ENCODE peak calls at places on chromosome 7, in seven cellular contexts. I, H, B, C, M, K and V are unnamed samples.

GRCh38 chr7:28349637-28350036 is 62.7 kb upstream of the CREB5 start:
- DNase-seq in I (no peak), H (no peak), B (no peak), C (no peak), M (peak), K (no peak), V (no peak)

GRCh38 chr7:14800664-14801063 is 101.9 kb downstream of the DGKB start:
- DNase-seq in I (no peak), H (no peak), B (no peak), C (no peak), M (no peak), K (no peak), V (no peak)

GRCh38 chr7:125383324-125383723 is 453.7 kb upstream of the POT1 start:
- DNase-seq in I (no peak), H (no peak), B (no peak), C (no peak), M (no peak), K (no peak), V (no peak)

GRCh38 chr7:123355576-123356195 is 155.9 kb upstream of the SLC13A1 start:
- DNase-seq in I (no peak), H (no peak), B (no peak), C (no peak), M (no peak), K (no peak), V (no peak)

GRCh38 chr7:64310426-64310825 is 3.3 kb upstream of the ZNF736 start:
- DNase-seq in I (no peak), H (no peak), B (no peak), C (no peak), M (no peak), K (no peak), V (no peak)

GRCh38 chr7:149199234-149199990 is 4.1 kb downstream of the ZNF282 start:
- DNase-seq in I (no peak), H (no peak), B (no peak), C (no peak), M (no peak), K (no peak), V (no peak)

GRCh38 chr7:32275216-32275979 is 205.2 kb upstream of the PDE1C start:
- DNase-seq in I (no peak), H (no peak), B (no peak), C (no peak), M (no peak), K (no peak), V (no peak)

GRCh38 chr7:41280491-41280890 is 422.4 kb downstream of the INHBA start:
- DNase-seq in I (no peak), H (no peak), B (no peak), C (no peak), M (no peak), K (no peak), V (no peak)

GRCh38 chr7:51246258-51247245 is 70.1 kb downstream of the COBL start:
- DNase-seq in I (no peak), H (no peak), B (peak), C (peak), M (no peak), K (no peak), V (no peak)

GRCh38 chr7:104029765-104030164 is 40.3 kb upstream of the RELN start:
- DNase-seq in I (no peak), H (no peak), B (no peak), C (no peak), M (no peak), K (no peak), V (no peak)

GRCh38 chr7:81410471-81411117 is 359.3 kb downstream of the HGF start:
- DNase-seq in I (no peak), H (no peak), B (no peak), C (no peak), M (no peak), K (no peak), V (no peak)

GRCh38 chr7:65287023-65287422 is 86.6 kb upstream of the ZNF92 start:
- DNase-seq in I (no peak), H (no peak), B (no peak), C (no peak), M (no peak), K (no peak), V (no peak)

GRCh38 chr7:148402159-148402558 is 188.4 kb upstream of the C7orf33 start:
- DNase-seq in I (no peak), H (no peak), B (no peak), C (no peak), M (no peak), K (no peak), V (no peak)

GRCh38 chr7:40500209-40500608 is 365.4 kb downstream of the SUGCT start:
- DNase-seq in I (no peak), H (no peak), B (no peak), C (no peak), M (no peak), K (no peak), V (no peak)

GRCh38 chr7:69962077-69962855 is 364.0 kb downstream of the AUTS2 start:
- DNase-seq in I (no peak), H (peak), B (peak), C (no peak), M (no peak), K (no peak), V (no peak)

GRCh38 chr7:153616808-153617207 is 435.4 kb upstream of the DPP6 start:
- DNase-seq in I (no peak), H (peak), B (no peak), C (no peak), M (no peak), K (no peak), V (no peak)

GRCh38 chr7:73423519-73424485 is 9.8 kb upstream of the FZD9 start:
- DNase-seq in I (no peak), H (no peak), B (no peak), C (no peak), M (no peak), K (no peak), V (no peak)

GRCh38 chr7:28536259-28536658 is 123.9 kb downstream of the CREB5 start:
- DNase-seq in I (no peak), H (peak), B (no peak), C (no peak), M (no peak), K (no peak), V (no peak)

GRCh38 chr7:127885222-127885772 is 145.9 kb downstream of the LRRC4 start:
- DNase-seq in I (no peak), H (no peak), B (no peak), C (no peak), M (no peak), K (no peak), V (no peak)

GRCh38 chr7:129777195-129777844 is 165.8 kb downstream of the NRF1 start:
- DNase-seq in I (no peak), H (no peak), B (no peak), C (no peak), M (no peak), K (no peak), V (no peak)

GRCh38 chr7:39609084-39609461 is 14.3 kb upstream of the RALA start:
- DNase-seq in I (no peak), H (no peak), B (no peak), C (no peak), M (no peak), K (no peak), V (no peak)

GRCh38 chr7:2245883-2246679 is 4.1 kb downstream of the NUDT1 start:
- DNase-seq in I (peak), H (no peak), B (no peak), C (no peak), M (no peak), K (peak), V (no peak)

GRCh38 chr7:22433710-22434460 is 66.1 kb downstream of the STEAP1B start:
- DNase-seq in I (no peak), H (no peak), B (peak), C (peak), M (no peak), K (no peak), V (no peak)

GRCh38 chr7:14424675-14425074 is 435.2 kb upstream of the ETV1 start:
- DNase-seq in I (no peak), H (no peak), B (no peak), C (no peak), M (no peak), K (no peak), V (no peak)

GRCh38 chr7:66609176-66609575 is 19.5 kb upstream of the KCTD7 start:
- DNase-seq in I (no peak), H (no peak), B (no peak), C (no peak), M (no peak), K (no peak), V (no peak)

GRCh38 chr7:2834748-2835441 is 9.2 kb downstream of the GNA12 start:
- DNase-seq in I (no peak), H (no peak), B (no peak), C (no peak), M (no peak), K (no peak), V (no peak)

GRCh38 chr7:99473315-99473596 is 566 bp downstream of the ZNF789 start:
- DNase-seq in I (peak), H (no peak), B (no peak), C (no peak), M (peak), K (no peak), V (no peak)

GRCh38 chr7:52502281-52502680 is 533.2 kb upstream of the POM121L12 start:
- DNase-seq in I (no peak), H (no peak), B (no peak), C (no peak), M (no peak), K (no peak), V (no peak)

GRCh38 chr7:150355666-150356059 is 13.0 kb upstream of the REPIN1 start:
- DNase-seq in I (no peak), H (no peak), B (no peak), C (no peak), M (no peak), K (no peak), V (no peak)

GRCh38 chr7:131557521-131558385 is 1.3 kb upstream of the PODXL start:
- DNase-seq in I (peak), H (peak), B (no peak), C (peak), M (no peak), K (peak), V (no peak)

GRCh38 chr7:50650057-50650664 is 85.0 kb upstream of the DDC start:
- DNase-seq in I (no peak), H (no peak), B (no peak), C (no peak), M (no peak), K (no peak), V (peak)

GRCh38 chr7:77866791-77867190 is 68.2 kb downstream of the PHTF2 start:
- DNase-seq in I (no peak), H (no peak), B (no peak), C (no peak), M (peak), K (no peak), V (no peak)

GRCh38 chr7:41995632-41996271 is 241.3 kb downstream of the GLI3 start:
- DNase-seq in I (no peak), H (no peak), B (no peak), C (no peak), M (no peak), K (no peak), V (no peak)

GRCh38 chr7:94249631-94250030 is 145.1 kb upstream of the COL1A2 start:
- DNase-seq in I (no peak), H (no peak), B (no peak), C (no peak), M (no peak), K (no peak), V (no peak)

GRCh38 chr7:151863386-151864079 is 13.4 kb downstream of the PRKAG2 start:
- DNase-seq in I (no peak), H (no peak), B (no peak), C (no peak), M (no peak), K (no peak), V (no peak)

GRCh38 chr7:116734736-116735135 is 62.7 kb downstream of the MET start:
- DNase-seq in I (no peak), H (no peak), B (no peak), C (no peak), M (no peak), K (no peak), V (no peak)

GRCh38 chr7:2876031-2876862 is 32.1 kb upstream of the GNA12 start:
- DNase-seq in I (no peak), H (no peak), B (peak), C (no peak), M (no peak), K (no peak), V (no peak)

GRCh38 chr7:40506158-40506557 is 371.4 kb downstream of the SUGCT start:
- DNase-seq in I (no peak), H (no peak), B (no peak), C (no peak), M (no peak), K (no peak), V (no peak)

GRCh38 chr7:7583731-7584130 is 17.0 kb downstream of the MIOS start:
- DNase-seq in I (no peak), H (no peak), B (no peak), C (no peak), M (no peak), K (no peak), V (no peak)

GRCh38 chr7:122143751-122144711 is at the start of gene AASS:
- DNase-seq in I (peak), H (peak), B (peak), C (peak), M (peak), K (peak), V (peak)
- TF ChIP-seq POLR2A in I (peak), H (peak), B (peak), C (peak), M (no peak), K (peak), V (no peak)

GRCh38 chr7:157541295-157541608 is 204.4 kb downstream of the DNAJB6 start:
- DNase-seq in I (no peak), H (no peak), B (no peak), C (no peak), M (no peak), K (no peak), V (no peak)
- TF ChIP-seq CTCF in I (no peak), H (no peak), B (no peak), C (no peak), M (no peak), K (no peak), V (no peak)

GRCh38 chr7:44052771-44053365 is 8.4 kb downstream of the DBNL start:
- DNase-seq in I (peak), H (peak), B (peak), C (peak), M (no peak), K (no peak), V (no peak)
- TF ChIP-seq POLR2A in I (no peak), H (no peak), B (no peak), C (no peak), M (no peak), K (no peak), V (no peak)

GRCh38 chr7:90248706-90249105 is 3.7 kb downstream of the CFAP69 start:
- DNase-seq in I (no peak), H (no peak), B (no peak), C (no peak), M (no peak), K (no peak), V (no peak)

GRCh38 chr7:90242369-90243168 is 2.4 kb upstream of the CFAP69 start:
- DNase-seq in I (no peak), H (no peak), B (no peak), C (no peak), M (no peak), K (no peak), V (no peak)

GRCh38 chr7:90244909-90245841 is at the start of gene CFAP69:
- DNase-seq in I (peak), H (peak), B (peak), C (peak), M (peak), K (peak), V (peak)

GRCh38 chr7:90244565-90244908 is 437 bp upstream of the CFAP69 start:
- DNase-seq in I (no peak), H (no peak), B (no peak), C (no peak), M (no peak), K (no peak), V (no peak)

DNA sequence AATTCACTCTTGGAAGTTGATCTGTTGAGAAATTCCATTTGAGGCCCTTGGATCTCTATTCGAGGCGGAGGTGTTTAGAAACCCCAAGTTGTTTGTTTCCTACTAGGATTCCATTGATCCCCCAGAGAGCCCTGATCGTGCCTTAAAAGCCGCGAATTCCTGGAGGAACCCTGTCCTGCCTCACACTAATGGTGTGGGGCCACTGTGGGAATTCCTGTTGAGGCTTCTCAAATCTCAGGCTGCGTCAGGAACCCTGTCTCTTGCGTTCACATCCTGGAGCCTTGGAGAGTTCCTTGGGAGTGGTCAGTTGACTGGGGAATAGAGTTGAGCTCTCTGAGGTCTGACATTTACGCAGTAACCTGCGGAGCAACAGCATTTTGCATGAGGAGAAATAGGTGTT is 1.2 kb downstream of the CFAP69 start:
- DNase-seq in I (no peak), H (no peak), B (no peak), C (no peak), M (no peak), K (peak), V (no peak)
- TF ChIP-seq CTCF in I (no peak), H (no peak), B (no peak), C (no peak), M (no peak), K (no peak), V (no peak)